ENCODE peak calls at places on chromosomes 6 and 20, in ten cellular contexts. O is GM12865, L is testis, G is epithelial cell of esophagus, A is PC-9, E is psoas muscle, H is mucosa of descending colon, U is endodermal cell, Y is choroid plexus epithelial cell, X is heart right ventricle. M is an unnamed sample.

GRCh38 chr6:83270971-83271714 is 78.0 kb downstream of the RWDD2A start:
- DNase-seq in O (no peak), L (no peak), G (peak; percentile 72), A (peak; percentile 76), E (no peak), H (no peak), U (no peak), Y (peak; percentile 88), X (no peak), M (no peak)

GRCh38 chr20:23937303-23938117 is 51.1 kb downstream of the GGTLC1 start:
- DNase-seq in O (peak; percentile 66), L (peak; percentile 82), G (peak; percentile 64), A (peak; percentile 60), E (no peak), H (peak; percentile 53), U (peak; percentile 91), Y (peak; percentile 80), X (peak; percentile 20), M (peak; percentile 21)

GRCh38 chr6:144745434-144745833 is 460.3 kb downstream of the UTRN start:
- DNase-seq in O (no peak), L (no peak), G (no peak), A (no peak), E (no peak), H (no peak), U (no peak), Y (no peak), X (no peak), M (no peak)

GRCh38 chr6:3722785-3723184 is 28.7 kb downstream of the PXDC1 start:
- DNase-seq in O (no peak), L (no peak), G (no peak), A (no peak), E (no peak), H (no peak), U (peak; percentile 73), Y (no peak), X (no peak), M (no peak)

GRCh38 chr20:48728042-48728837 is 99.6 kb downstream of the PREX1 start:
- DNase-seq in O (no peak), L (peak; percentile 28), G (no peak), A (no peak), E (no peak), H (no peak), U (no peak), Y (no peak), X (no peak), M (no peak)

GRCh38 chr20:63735859-63736718 is at the start of gene LIME1:
- DNase-seq in O (peak; percentile 87), L (no peak), G (no peak), A (peak; percentile 28), E (peak; percentile 58), H (peak; percentile 77), U (peak; percentile 48), Y (no peak), X (no peak), M (no peak)

GRCh38 chr20:10179574-10180298 is 38.9 kb upstream of the SNAP25 start:
- DNase-seq in O (no peak), L (peak; percentile 32), G (peak; percentile 6), A (no peak), E (no peak), H (no peak), U (peak; percentile 72), Y (peak; percentile 44), X (no peak), M (no peak)

GRCh38 chr6:42417641-42418112 is 34.0 kb downstream of the TRERF1 start:
- DNase-seq in O (no peak), L (no peak), G (no peak), A (no peak), E (no peak), H (no peak), U (no peak), Y (no peak), X (no peak), M (no peak)

GRCh38 chr6:90719321-90720195 is 132.7 kb upstream of the MAP3K7 start:
- DNase-seq in O (no peak), L (no peak), G (peak; percentile 85), A (no peak), E (no peak), H (no peak), U (no peak), Y (no peak), X (no peak), M (no peak)

GRCh38 chr6:111555041-111555440 is 50.6 kb downstream of the TRAF3IP2 start:
- DNase-seq in O (no peak), L (no peak), G (no peak), A (no peak), E (no peak), H (no peak), U (no peak), Y (peak; percentile 31), X (no peak), M (no peak)

GRCh38 chr6:51868591-51869355 is 218.6 kb downstream of the PKHD1 start:
- DNase-seq in O (peak; percentile 29), L (no peak), G (peak; percentile 67), A (no peak), E (no peak), H (no peak), U (no peak), Y (no peak), X (no peak), M (no peak)

GRCh38 chr6:157620905-157621304 is 202.1 kb upstream of the SNX9 start:
- DNase-seq in O (no peak), L (no peak), G (peak; percentile 76), A (no peak), E (no peak), H (no peak), U (no peak), Y (no peak), X (no peak), M (no peak)

GRCh38 chr20:34485068-34485634 is 31.1 kb upstream of the DYNLRB1 start:
- DNase-seq in O (no peak), L (no peak), G (no peak), A (no peak), E (no peak), H (no peak), U (no peak), Y (no peak), X (no peak), M (no peak)

GRCh38 chr6:16754864-16755263 is 6.4 kb downstream of the ATXN1 start:
- DNase-seq in O (no peak), L (no peak), G (no peak), A (peak; percentile 71), E (no peak), H (peak; percentile 46), U (no peak), Y (no peak), X (no peak), M (peak; percentile 95)

GRCh38 chr6:14520029-14520428 is 402.5 kb downstream of the CD83 start:
- DNase-seq in O (no peak), L (no peak), G (peak; percentile 86), A (peak; percentile 58), E (no peak), H (no peak), U (no peak), Y (no peak), X (no peak), M (no peak)

GRCh38 chr6:87753131-87753685 is 51.2 kb upstream of the AKIRIN2 start:
- DNase-seq in O (no peak), L (no peak), G (no peak), A (no peak), E (no peak), H (no peak), U (no peak), Y (no peak), X (no peak), M (no peak)

GRCh38 chr6:34393191-34393967 is 910 bp upstream of the NUDT3 start:
- DNase-seq in O (no peak), L (no peak), G (no peak), A (no peak), E (no peak), H (peak; percentile 66), U (no peak), Y (no peak), X (no peak), M (peak; percentile 87)

GRCh38 chr20:36544134-36545018 is 3.1 kb downstream of the MYL9 start:
- DNase-seq in O (no peak), L (no peak), G (peak; percentile 79), A (no peak), E (peak; percentile 51), H (no peak), U (peak; percentile 52), Y (peak; percentile 33), X (peak; percentile 61), M (no peak)

GRCh38 chr6:151992091-151992490 is 184.6 kb downstream of the ESR1 start:
- DNase-seq in O (no peak), L (no peak), G (peak; percentile 15), A (no peak), E (no peak), H (no peak), U (no peak), Y (no peak), X (no peak), M (no peak)

GRCh38 chr6:31007694-31008093 is 2.6 kb upstream of the MUC22 start:
- DNase-seq in O (peak; percentile 18), L (no peak), G (peak; percentile 91), A (peak; percentile 97), E (no peak), H (no peak), U (no peak), Y (peak; percentile 85), X (no peak), M (no peak)

GRCh38 chr20:24470782-24471582 is 1.6 kb downstream of the SYNDIG1 start:
- DNase-seq in O (no peak), L (no peak), G (peak; percentile 14), A (no peak), E (no peak), H (no peak), U (peak; percentile 75), Y (no peak), X (no peak), M (no peak)

GRCh38 chr20:47358672-47359532 is 2.4 kb upstream of the ZMYND8 start:
- DNase-seq in O (peak; percentile 54), L (peak; percentile 90), G (peak; percentile 91), A (peak; percentile 100), E (peak; percentile 77), H (peak; percentile 93), U (peak; percentile 85), Y (peak; percentile 98), X (peak; percentile 33), M (peak; percentile 87)
- TF ChIP-seq CTCF in O (no peak), L (no peak), G (no peak), A (no peak), E (no peak), H (no peak), U (no peak), Y (no peak), X (no peak), M (no peak)

GRCh38 chr20:45835230-45836224 is 1.9 kb downstream of the SNX21 start:
- DNase-seq in O (no peak), L (peak; percentile 42), G (peak; percentile 40), A (no peak), E (peak; percentile 89), H (peak; percentile 20), U (no peak), Y (no peak), X (peak; percentile 59), M (no peak)
- H3K4me3 ChIP-seq in O (no peak overlapping the region), L (no peak overlapping the region), G (no peak overlapping the region), A (no peak overlapping the region), E (peak overlapping the region; percentile 68), H (no peak overlapping the region), U (peak overlapping the region; percentile 79), Y (no peak overlapping the region), X (peak overlapping the region; percentile 75), M (no peak overlapping the region)

GRCh38 chr6:408599-409102 is 17.1 kb downstream of the IRF4 start:
- DNase-seq in O (peak; percentile 46), L (no peak), G (peak; percentile 22), A (no peak), E (no peak), H (no peak), U (peak; percentile 84), Y (peak; percentile 77), X (peak; percentile 54), M (no peak)
- TF ChIP-seq CTCF in O (no peak), L (no peak), G (peak; percentile 35), A (peak; percentile 44), E (peak; percentile 44), H (no peak), U (peak; percentile 86), Y (peak; percentile 66), X (peak; percentile 39), M (no peak)

GRCh38 chr6:45328523-45328922 is 393 bp downstream of the RUNX2 start:
- DNase-seq in O (no peak), L (no peak), G (no peak), A (no peak), E (no peak), H (no peak), U (no peak), Y (no peak), X (no peak), M (no peak)
- H3K4me3 ChIP-seq in O (no peak overlapping the region), L (no peak overlapping the region), G (no peak overlapping the region), A (no peak overlapping the region), E (no peak overlapping the region), H (no peak overlapping the region), U (no peak overlapping the region), Y (peak overlapping the region; percentile 30), X (peak overlapping the region; percentile 6), M (no peak overlapping the region)